ENCODE peak calls at places on chromosome 9, in four cellular contexts. One of them, this sample, is unnamed.

GRCh38 chr9:23907343-23907742 is 81.3 kb upstream of the ELAVL2 start:
- DNase-seq in GOT3: no peak
- DNase-seq in GM12891: no peak
- DNase-seq in nephron progenitor cell: no peak
- DNase-seq in this sample: no peak

GRCh38 chr9:138046641-138047301 is 169.2 kb downstream of the CACNA1B start:
- DNase-seq in nephron progenitor cell: no peak
- DNase-seq in GOT3: no peak
- DNase-seq in GM12891: no peak
- DNase-seq in this sample: no peak

GRCh38 chr9:132001550-132001949 is 78.1 kb downstream of the MED27 start:
- DNase-seq in GOT3: no peak
- DNase-seq in nephron progenitor cell: no peak
- DNase-seq in GM12891: no peak
- DNase-seq in this sample: no peak

GRCh38 chr9:15509931-15510788 is 610 bp downstream of the PSIP1 start:
- DNase-seq in GOT3: no peak
- DNase-seq in nephron progenitor cell: no peak
- DNase-seq in GM12891: peak
- DNase-seq in this sample: peak

GRCh38 chr9:93132946-93133640 is 958 bp downstream of the NINJ1 start:
- DNase-seq in GOT3: no peak
- DNase-seq in nephron progenitor cell: no peak
- DNase-seq in GM12891: no peak
- DNase-seq in this sample: no peak

GRCh38 chr9:131627326-131627845 is 82.1 kb downstream of the PRRT1B start:
- DNase-seq in nephron progenitor cell: no peak
- DNase-seq in GOT3: no peak
- DNase-seq in GM12891: no peak
- DNase-seq in this sample: no peak

GRCh38 chr9:17589771-17590170 is 10.9 kb downstream of the SH3GL2 start:
- DNase-seq in GM12891: no peak
- DNase-seq in GOT3: no peak
- DNase-seq in nephron progenitor cell: no peak
- DNase-seq in this sample: no peak

GRCh38 chr9:27469583-27469982 is 54.5 kb upstream of the IFNK start:
- DNase-seq in GOT3: no peak
- DNase-seq in nephron progenitor cell: no peak
- DNase-seq in GM12891: no peak
- DNase-seq in this sample: no peak

GRCh38 chr9:118522093-118523028 is 818.2 kb downstream of the TLR4 start:
- DNase-seq in GM12891: peak
- DNase-seq in nephron progenitor cell: peak
- DNase-seq in GOT3: no peak
- DNase-seq in this sample: peak

GRCh38 chr9:120398286-120398685 is 181.7 kb downstream of the CDK5RAP2 start:
- DNase-seq in GOT3: no peak
- DNase-seq in GM12891: no peak
- DNase-seq in nephron progenitor cell: no peak
- DNase-seq in this sample: no peak

GRCh38 chr9:99184073-99184426 is 37.7 kb downstream of the ALG2 start:
- DNase-seq in nephron progenitor cell: no peak
- DNase-seq in GM12891: no peak
- DNase-seq in GOT3: no peak
- DNase-seq in this sample: no peak

GRCh38 chr9:87944096-87944495 is 26.3 kb downstream of the SPATA31C1 start:
- DNase-seq in nephron progenitor cell: no peak
- DNase-seq in GOT3: no peak
- DNase-seq in GM12891: no peak
- DNase-seq in this sample: no peak

GRCh38 chr9:120932086-120932818 is 5.7 kb upstream of the TRAF1 start:
- DNase-seq in GM12891: no peak
- DNase-seq in nephron progenitor cell: no peak
- DNase-seq in GOT3: no peak
- DNase-seq in this sample: no peak

This sample was measured in SW480.